ENCODE peak calls at places on chromosomes 5 and 9, in eight cellular contexts. K is HepG2, Y is endothelial cell of umbilical vein, P is IMR-90, J is astrocyte, V is H9, X is mesendoderm, N is colonic mucosa. M is an unnamed sample.

GRCh38 chr5:69517763-69518212 is 25.2 kb downstream of the OCLN start:
- DNase-seq in P (peak), N (peak), V (no peak), J (peak), Y (peak), X (peak), K (peak), M (no peak)

GRCh38 chr5:158819840-158820620 is 279.7 kb downstream of the EBF1 start:
- DNase-seq in K (no peak), J (peak), X (no peak), V (no peak), P (peak), N (no peak), Y (no peak), M (no peak)

GRCh38 chr5:5891350-5891749 is 468.9 kb downstream of the ICE1 start:
- DNase-seq in P (no peak), V (no peak), X (peak), K (no peak), Y (no peak), J (peak), N (no peak), M (no peak)

GRCh38 chr9:107698779-107699564 is 209.4 kb upstream of the KLF4 start:
- DNase-seq in Y (no peak), V (no peak), X (no peak), N (no peak), P (no peak), K (no peak), J (no peak), M (no peak)

GRCh38 chr5:135216813-135217154 is 182.2 kb downstream of the MACROH2A1 start:
- DNase-seq in J (no peak), V (no peak), P (no peak), K (no peak), Y (no peak), N (no peak), X (no peak), M (no peak)

GRCh38 chr5:143116817-143117216 is 286.7 kb downstream of the NR3C1 start:
- DNase-seq in X (no peak), N (no peak), Y (no peak), V (no peak), K (no peak), P (no peak), J (no peak), M (no peak)

GRCh38 chr5:169548315-169548714 is 35.3 kb upstream of the SPDL1 start:
- DNase-seq in P (peak), J (peak), X (peak), N (no peak), K (peak), Y (peak), V (no peak), M (no peak)

GRCh38 chr5:40308867-40309266 is 370.8 kb upstream of the PTGER4 start:
- DNase-seq in Y (no peak), K (no peak), X (no peak), P (no peak), V (peak), J (no peak), N (no peak), M (no peak)

GRCh38 chr5:33611882-33612281 is 171.1 kb downstream of the TARS1 start:
- DNase-seq in N (no peak), K (no peak), J (peak), P (peak), X (no peak), Y (no peak), V (no peak), M (no peak)

GRCh38 chr5:4977421-4977820 is 162.7 kb upstream of the ADAMTS16 start:
- DNase-seq in J (peak), N (no peak), P (no peak), V (no peak), X (no peak), K (no peak), Y (no peak), M (no peak)

GRCh38 chr5:59542841-59543825 is 350.4 kb downstream of the PDE4D start:
- DNase-seq in P (no peak), K (no peak), Y (peak), V (no peak), J (peak), N (peak), X (no peak), M (peak)

GRCh38 chr5:116441223-116441622 is 133.4 kb downstream of the SEMA6A start:
- DNase-seq in P (no peak), X (peak), V (peak), N (no peak), Y (no peak), K (no peak), J (no peak), M (no peak)
- H3K9ac ChIP-seq in P (no peak), X (no peak), V (no peak), N (no peak), Y (no peak), K (no peak), J (no peak), M (no peak)

DNA sequence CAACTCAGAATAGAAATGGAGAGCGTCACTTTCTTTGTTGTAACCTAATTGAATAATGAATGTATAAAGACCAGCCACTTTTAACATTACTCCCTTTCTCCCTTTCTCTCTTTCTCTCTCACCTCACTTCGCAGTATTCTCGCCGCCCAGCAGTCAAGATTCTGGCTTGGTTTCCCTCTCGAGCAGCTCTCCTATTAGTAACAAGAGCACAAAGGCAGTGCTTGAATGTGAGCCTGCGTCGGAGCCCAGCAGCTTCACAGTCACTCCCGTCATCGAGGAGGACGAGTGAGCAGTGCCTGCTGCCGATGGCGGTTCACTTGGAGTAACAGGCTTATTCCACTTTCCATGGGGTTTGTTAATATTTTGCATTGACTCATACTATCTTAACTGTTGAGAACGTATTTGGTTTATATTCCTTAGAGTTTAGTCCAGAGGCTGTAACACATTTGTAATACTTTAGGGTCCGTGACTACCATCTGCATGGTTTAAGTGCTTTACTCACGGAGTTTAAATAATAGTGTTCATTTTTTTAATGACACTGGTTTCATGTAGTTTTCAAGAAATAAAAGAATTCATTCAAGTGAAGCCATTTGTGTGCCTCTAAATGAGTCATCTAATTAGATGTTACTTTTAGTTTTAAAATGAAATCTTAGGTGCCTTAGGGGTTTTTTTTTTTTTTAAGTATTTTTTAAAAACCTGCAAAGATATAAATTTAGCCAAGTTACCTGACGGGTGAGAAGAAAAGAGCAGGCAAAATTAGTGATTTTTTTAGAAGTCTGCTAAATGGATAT is 8.4 kb upstream of the DMRT3 start:
- DNase-seq in P (peak), K (no peak), N (no peak), J (no peak), X (peak), V (peak), Y (no peak), M (no peak)
- H3K27ac ChIP-seq in P (no peak), K (no peak), N (no peak), J (no peak), X (no peak), V (no peak), Y (no peak), M (no peak)

DNA sequence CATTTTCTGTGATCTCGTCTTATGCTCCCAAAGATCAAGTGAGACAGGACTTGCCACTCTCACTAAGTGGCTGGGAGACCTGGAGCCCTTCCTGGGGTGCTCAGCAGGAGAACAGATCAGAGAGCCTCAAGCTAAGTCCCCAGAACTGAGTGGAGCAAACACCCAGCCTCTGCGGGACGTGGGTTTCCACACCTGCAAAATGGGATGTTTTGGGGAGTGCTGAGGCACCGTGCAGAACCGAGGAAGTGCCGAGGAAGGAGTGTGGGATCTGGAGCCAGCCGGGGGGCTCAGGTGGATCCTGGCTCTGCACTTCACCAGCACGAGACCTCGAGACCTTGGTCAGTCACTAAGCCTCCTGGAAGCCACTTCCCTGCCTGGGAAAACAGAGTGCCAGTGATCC is 166.0 kb downstream of the DAB2IP start:
- DNase-seq in Y (no peak), N (no peak), P (no peak), X (no peak), K (no peak), J (no peak), V (no peak), M (no peak)
- H3K9ac ChIP-seq in Y (no peak), N (no peak), P (no peak), X (no peak), K (no peak), J (no peak), V (no peak), M (no peak)

GRCh38 chr5:157560560-157560959 is 15.0 kb downstream of the ADAM19 start:
- DNase-seq in Y (no peak), N (no peak), J (no peak), K (no peak), X (no peak), P (peak), V (no peak), M (no peak)
- H3K27ac ChIP-seq in Y (no peak), N (peak), J (peak), K (no peak), X (no peak), P (peak), V (no peak), M (no peak)

GRCh38 chr5:163281512-163281911 is 155.9 kb upstream of the CCNG1 start:
- DNase-seq in J (no peak), K (no peak), X (no peak), Y (no peak), N (no peak), V (no peak), P (no peak), M (no peak)
- H3K9ac ChIP-seq in J (no peak), K (no peak), X (no peak), Y (no peak), N (no peak), V (no peak), P (no peak), M (no peak)

GRCh38 chr5:32165597-32165996 is 8.5 kb downstream of the GOLPH3 start:
- DNase-seq in V (no peak), J (no peak), N (no peak), X (no peak), P (no peak), K (peak), Y (peak), M (no peak)
- H3K27ac ChIP-seq in V (no peak), J (no peak), N (no peak), X (no peak), P (no peak), K (peak), Y (no peak), M (peak)

GRCh38 chr5:26763151-26763550 is 275.2 kb downstream of the CDH9 start:
- DNase-seq in K (no peak), X (no peak), Y (no peak), J (no peak), N (no peak), P (no peak), V (no peak), M (no peak)

GRCh38 chr5:26761040-26761439 is 277.3 kb downstream of the CDH9 start:
- DNase-seq in K (no peak), N (no peak), V (no peak), Y (no peak), X (no peak), P (no peak), J (no peak), M (no peak)

DNA sequence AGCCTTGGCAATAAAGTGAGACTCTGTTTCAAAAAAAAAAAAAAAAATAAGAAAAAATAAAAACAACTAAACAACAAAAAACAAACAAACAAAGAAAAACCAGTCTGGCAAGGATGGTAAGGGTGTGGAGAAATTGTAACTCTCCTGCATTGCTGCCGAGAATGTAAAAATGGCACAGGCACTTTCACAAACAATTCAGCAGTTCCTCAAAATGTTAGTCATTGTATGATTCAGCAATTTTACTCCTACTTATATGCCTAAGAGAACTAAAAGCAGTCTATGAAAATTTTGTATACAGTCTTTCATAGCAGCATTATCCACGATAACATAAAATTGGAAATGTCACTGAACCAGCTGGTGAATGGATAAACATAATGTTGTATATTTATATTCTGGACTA is 280.4 kb downstream of the CDH9 start:
- DNase-seq in J (no peak), P (no peak), V (no peak), N (no peak), K (no peak), Y (no peak), X (no peak), M (no peak)
- H3K9ac ChIP-seq in J (no peak), P (no peak), V (no peak), N (no peak), K (no peak), Y (no peak), X (no peak), M (no peak)

DNA sequence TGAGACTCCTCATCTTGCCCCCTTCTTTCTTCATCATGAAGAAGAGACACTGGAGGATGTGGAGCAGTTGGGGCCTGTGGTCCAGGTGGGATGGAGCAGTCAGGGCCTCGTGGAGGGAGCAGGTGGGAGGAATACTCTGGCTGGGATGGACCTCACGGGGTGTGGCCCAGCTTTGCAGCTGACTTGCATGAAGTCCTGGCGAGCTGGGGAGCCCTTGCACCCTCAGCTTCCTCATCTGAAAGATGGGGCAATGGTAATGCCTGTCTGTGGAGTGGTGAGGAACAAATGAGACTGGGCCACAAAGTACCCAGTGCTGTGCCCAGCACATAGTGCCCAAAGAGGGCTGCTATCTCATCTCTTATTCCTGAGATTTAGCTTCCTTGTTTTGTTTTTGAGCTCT is 91.5 kb downstream of the DAB2IP start:
- DNase-seq in Y (no peak), K (no peak), V (no peak), J (no peak), N (peak), X (no peak), P (no peak), M (no peak)
- H3K27ac ChIP-seq in Y (peak), K (peak), V (no peak), J (no peak), N (peak), X (no peak), P (peak), M (peak)

GRCh38 chr9:21491742-21492141 is 9.6 kb upstream of the IFNE start:
- DNase-seq in N (no peak), J (no peak), V (no peak), Y (peak), K (no peak), X (no peak), P (no peak), M (no peak)
- H3K9ac ChIP-seq in N (no peak), J (no peak), V (no peak), Y (no peak), K (no peak), X (no peak), P (no peak), M (no peak)

GRCh38 chr5:133934311-133934710 is 34.1 kb downstream of the C5orf15 start:
- DNase-seq in X (no peak), N (no peak), K (no peak), J (no peak), P (no peak), Y (no peak), V (no peak), M (no peak)
- H3K27ac ChIP-seq in X (no peak), N (no peak), K (no peak), J (no peak), P (no peak), Y (no peak), V (no peak), M (no peak)

M was measured in kidney.